ENCODE peak calls at places on chromosome 18, in ten cellular contexts. Z, Q, W, T, N, Y, O, I, V and R are unnamed samples.

GRCh38 chr18:49647496-49648168 is 85.8 kb downstream of the LIPG start:
- DNase-seq in N (peak; percentile 29), I (peak; percentile 44), Z (no peak), Y (no peak), Q (no peak), T (no peak), V (no peak), W (peak; percentile 60), O (no peak), R (peak; percentile 22)

GRCh38 chr18:76859474-76860339 is 37.4 kb downstream of the ZNF236 start:
- DNase-seq in V (no peak), W (no peak), Q (no peak), Z (no peak), T (no peak), N (no peak), O (no peak), I (no peak), Y (no peak), R (no peak)

GRCh38 chr18:23386317-23386716 is 66.8 kb upstream of the RIOK3 start:
- DNase-seq in T (no peak), Y (no peak), Q (no peak), W (no peak), Z (no peak), I (no peak), V (no peak), O (no peak), N (no peak), R (no peak)

GRCh38 chr18:75408554-75409506 is 18.7 kb downstream of the SMIM21 start:
- DNase-seq in Y (no peak), T (no peak), W (peak; percentile 99), O (no peak), V (no peak), N (peak; percentile 71), Z (no peak), I (peak; percentile 94), Q (no peak), R (peak; percentile 79)

GRCh38 chr18:8960740-8961657 is 141.5 kb upstream of the NDUFV2 start:
- DNase-seq in O (no peak), W (peak; percentile 87), I (peak; percentile 77), N (peak; percentile 60), Q (no peak), T (no peak), Z (no peak), Y (no peak), V (no peak), R (no peak)

GRCh38 chr18:79136742-79137141 is 67.5 kb downstream of the ATP9B start:
- DNase-seq in T (no peak), Y (no peak), O (no peak), Q (no peak), I (no peak), N (no peak), W (peak; percentile 15), V (no peak), Z (no peak), R (no peak)

GRCh38 chr18:48838921-48839818 is 111.6 kb downstream of the SMAD7 start:
- DNase-seq in T (peak; percentile 59), O (no peak), V (no peak), Q (no peak), I (peak; percentile 70), W (peak; percentile 92), Z (no peak), N (peak; percentile 69), Y (no peak), R (no peak)

GRCh38 chr18:75497576-75497975 is 70.1 kb upstream of the SMIM21 start:
- DNase-seq in N (no peak), V (no peak), W (no peak), I (no peak), O (no peak), Y (no peak), Z (no peak), T (no peak), Q (no peak), R (no peak)

GRCh38 chr18:35415511-35416427 is 38.6 kb upstream of the ZNF396 start:
- DNase-seq in O (no peak), I (peak; percentile 26), Q (no peak), N (no peak), V (no peak), Y (no peak), Z (no peak), T (no peak), W (no peak), R (no peak)

GRCh38 chr18:75421656-75422055 is 5.8 kb downstream of the SMIM21 start:
- DNase-seq in Q (no peak), N (no peak), Y (no peak), I (peak; percentile 80), O (no peak), V (no peak), W (no peak), T (no peak), Z (no peak), R (no peak)

GRCh38 chr18:25231327-25231691 is 120.7 kb downstream of the ZNF521 start:
- DNase-seq in V (no peak), Q (no peak), N (no peak), W (no peak), O (peak; percentile 52), Y (no peak), I (no peak), Z (no peak), T (peak; percentile 63), R (no peak)

GRCh38 chr18:56568986-56569385 is 69.4 kb downstream of the TXNL1 start:
- DNase-seq in Z (no peak), Y (no peak), N (no peak), W (no peak), V (no peak), Q (no peak), T (no peak), I (no peak), O (no peak), R (no peak)

GRCh38 chr18:2959341-2959740 is 53.6 kb downstream of the LPIN2 start:
- DNase-seq in I (no peak), N (no peak), Z (no peak), Y (no peak), T (no peak), W (no peak), Q (no peak), V (no peak), O (no peak), R (no peak)

GRCh38 chr18:68843467-68844089 is 45.7 kb downstream of the CCDC102B start:
- DNase-seq in T (no peak), Q (no peak), N (no peak), O (no peak), Z (no peak), I (peak; percentile 15), Y (no peak), W (peak; percentile 24), V (no peak), R (no peak)

GRCh38 chr18:80075940-80076339 is 33.1 kb upstream of the ADNP2 start:
- DNase-seq in N (no peak), V (no peak), T (no peak), Y (no peak), W (no peak), Z (no peak), O (no peak), Q (no peak), I (no peak), R (no peak)

GRCh38 chr18:77144451-77145118 is 12.0 kb upstream of the MBP start:
- DNase-seq in T (no peak), V (no peak), N (no peak), I (no peak), Y (no peak), O (no peak), Q (no peak), Z (no peak), W (no peak), R (no peak)

GRCh38 chr18:58842978-58843661 is 21.6 kb upstream of the ZNF532 start:
- DNase-seq in W (no peak), Y (no peak), Q (no peak), T (peak; percentile 47), I (no peak), V (no peak), Z (no peak), N (no peak), O (no peak), R (no peak)

GRCh38 chr18:73859998-73860397 is 287.6 kb downstream of the FBXO15 start:
- DNase-seq in Q (no peak), Y (no peak), I (no peak), W (no peak), N (no peak), Z (no peak), V (no peak), O (no peak), T (no peak), R (no peak)

GRCh38 chr18:36083729-36084128 is 16.4 kb upstream of the RPRD1A start:
- DNase-seq in O (no peak), Y (no peak), Z (no peak), N (no peak), I (no peak), W (no peak), Q (no peak), T (no peak), V (no peak), R (no peak)

GRCh38 chr18:23106575-23106974 is 28.7 kb upstream of the CABLES1 start:
- DNase-seq in Q (peak; percentile 55), W (peak; percentile 97), Z (no peak), Y (no peak), N (peak; percentile 74), T (no peak), V (no peak), O (no peak), I (peak; percentile 68), R (peak; percentile 92)

GRCh38 chr18:67599277-67599676 is 82.8 kb upstream of the DSEL start:
- DNase-seq in Z (no peak), W (peak; percentile 68), Q (no peak), N (no peak), I (peak; percentile 65), V (no peak), O (no peak), T (no peak), Y (no peak), R (no peak)

GRCh38 chr18:57428221-57429150 is 6.7 kb upstream of the ONECUT2 start:
- DNase-seq in I (no peak), Z (peak; percentile 70), W (no peak), V (no peak), T (no peak), Q (no peak), Y (no peak), O (no peak), N (no peak), R (no peak)

GRCh38 chr18:76490701-76491171 is 4.3 kb downstream of the ZNF516 start:
- DNase-seq in O (no peak), Q (no peak), T (peak; percentile 65), Y (peak; percentile 18), W (peak; percentile 37), Z (peak; percentile 88), V (peak; percentile 28), N (peak; percentile 39), I (no peak), R (no peak)

GRCh38 chr18:70384181-70384790 is 95.4 kb downstream of the SOCS6 start:
- DNase-seq in N (peak; percentile 35), Z (no peak), Y (no peak), I (peak; percentile 63), W (peak; percentile 97), Q (no peak), T (no peak), V (no peak), O (no peak), R (peak; percentile 88)

GRCh38 chr18:47929681-47930085 is 776 bp downstream of the SMAD2 start:
- DNase-seq in N (no peak), Y (no peak), O (no peak), V (no peak), Z (no peak), T (no peak), I (peak; percentile 50), W (peak; percentile 56), Q (no peak), R (no peak)

GRCh38 chr18:76943542-76944339 is 121.4 kb downstream of the ZNF236 start:
- DNase-seq in T (peak; percentile 60), Z (no peak), W (no peak), N (peak; percentile 39), I (peak; percentile 89), Q (no peak), V (no peak), O (no peak), Y (no peak), R (no peak)

GRCh38 chr18:50051288-50051687 is 143.7 kb downstream of the MYO5B start:
- DNase-seq in I (no peak), O (no peak), Q (peak; percentile 12), N (peak; percentile 18), W (peak; percentile 25), V (no peak), T (no peak), Y (no peak), Z (no peak), R (no peak)

GRCh38 chr18:69233465-69234054 is 167.1 kb upstream of the DOK6 start:
- DNase-seq in O (no peak), W (no peak), Q (no peak), Z (no peak), Y (no peak), V (no peak), T (no peak), I (no peak), N (no peak), R (no peak)